ENCODE peak calls at places on chromosomes 5 and 9, in six cellular contexts. G, C, Z, I, V and Q are unnamed samples.

GRCh38 chr9:78606011-78606410 is 309.1 kb downstream of the PSAT1 start:
- DNase-seq in Z (peak), I (no peak), C (no peak), V (no peak), G (no peak), Q (no peak)

GRCh38 chr5:3546028-3546427 is 49.6 kb upstream of the IRX1 start:
- DNase-seq in G (no peak), C (no peak), V (no peak), I (no peak), Z (no peak), Q (no peak)

GRCh38 chr5:133086366-133086875 is 34.6 kb downstream of the HSPA4 start:
- DNase-seq in I (no peak), G (no peak), V (no peak), C (no peak), Z (no peak), Q (no peak)

GRCh38 chr9:20406344-20406743 is 216.0 kb downstream of the MLLT3 start:
- DNase-seq in I (no peak), V (no peak), C (no peak), Z (no peak), G (no peak), Q (no peak)

GRCh38 chr9:136539427-136540412 is 6.1 kb downstream of the NOTCH1 start:
- DNase-seq in Z (no peak), G (peak), V (peak), I (no peak), C (no peak), Q (peak)

GRCh38 chr5:62307364-62307689 is 1.3 kb downstream of the KIF2A start:
- DNase-seq in V (no peak), Z (no peak), I (no peak), G (no peak), C (no peak), Q (no peak)

GRCh38 chr9:130287736-130288135 is 22.2 kb downstream of the HMCN2 start:
- DNase-seq in C (no peak), Z (no peak), I (no peak), V (no peak), G (no peak), Q (no peak)

GRCh38 chr9:122176916-122177315 is 17.2 kb downstream of the MORN5 start:
- DNase-seq in C (no peak), V (no peak), I (no peak), G (peak), Z (no peak), Q (no peak)

GRCh38 chr5:174505621-174506020 is 218.8 kb upstream of the MSX2 start:
- DNase-seq in I (no peak), V (no peak), G (no peak), Z (peak), C (no peak), Q (no peak)

DNA sequence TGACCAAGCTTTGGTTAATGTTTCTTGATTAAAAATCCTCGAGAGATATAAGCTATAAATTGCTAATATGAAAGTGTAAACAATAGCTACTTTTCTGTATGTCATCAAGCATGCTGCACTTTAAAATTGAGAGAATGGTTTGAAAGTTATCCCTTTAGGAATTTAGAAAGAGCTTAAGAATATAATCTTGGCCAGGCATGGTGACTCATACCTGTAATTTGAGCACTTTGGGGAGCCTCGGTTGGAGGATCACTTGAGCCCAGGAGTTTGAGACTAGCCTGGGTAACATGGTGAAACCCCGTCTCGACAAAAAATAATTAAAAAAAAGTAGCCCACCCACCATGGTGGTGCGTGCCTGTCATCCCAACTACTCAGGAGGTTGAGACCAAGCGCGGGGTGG is 12.2 kb upstream of the MROH2B start:
- DNase-seq in C (no peak), Z (peak), G (no peak), V (no peak), I (no peak), Q (no peak)
- H2BK15ac ChIP-seq in C (no peak), Z (no peak), G (no peak), V (no peak), I (no peak), Q (no peak)

DNA sequence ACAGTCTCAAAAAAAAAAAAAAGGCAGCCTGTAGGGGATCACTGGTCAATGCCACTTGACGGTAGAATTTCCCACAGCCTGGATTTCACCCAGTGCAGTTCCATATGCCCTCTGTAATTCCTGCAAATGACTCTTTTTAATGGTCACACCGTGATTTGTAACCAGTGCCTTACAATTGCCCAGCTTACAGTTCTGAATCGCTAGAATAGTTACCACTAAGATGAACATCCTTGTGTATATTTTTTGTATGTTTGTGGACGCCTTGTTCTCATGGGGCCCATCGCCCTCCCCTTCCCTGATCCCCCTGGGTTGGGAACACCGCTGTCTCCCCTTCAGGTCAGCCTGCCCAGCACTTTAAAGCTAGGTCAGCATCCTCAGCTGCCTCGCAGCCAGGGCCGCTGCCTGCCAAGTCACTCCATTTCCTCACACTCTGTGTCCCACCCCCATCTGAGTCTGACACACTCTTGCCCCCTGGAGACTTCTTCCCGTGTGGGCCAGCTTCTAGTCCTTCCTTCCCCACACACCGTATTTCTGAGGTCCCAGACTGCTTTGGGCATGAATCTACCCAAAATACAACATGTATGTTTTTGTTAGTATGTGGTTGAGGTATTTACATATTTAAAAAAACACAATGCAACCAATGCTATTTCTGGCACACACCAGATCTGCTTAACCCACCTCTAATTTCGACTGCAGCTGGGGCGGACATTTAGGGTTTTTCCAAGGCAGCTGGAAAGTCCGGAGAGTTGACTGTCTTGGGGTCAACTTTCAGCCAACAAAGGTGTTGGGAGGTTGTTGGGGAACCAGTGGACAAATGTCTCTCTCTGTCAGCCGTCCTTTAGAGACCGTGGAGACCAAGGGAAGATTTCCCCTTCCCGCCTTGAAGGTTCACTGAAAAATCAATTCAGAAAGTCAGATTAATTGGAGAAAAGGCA is 120.5 kb upstream of the NEK6 start:
- DNase-seq in C (no peak), I (no peak), V (no peak), G (no peak), Z (peak), Q (no peak)
- H2BK120ac ChIP-seq in C (no peak), I (no peak), V (no peak), G (no peak), Z (no peak), Q (no peak)

DNA sequence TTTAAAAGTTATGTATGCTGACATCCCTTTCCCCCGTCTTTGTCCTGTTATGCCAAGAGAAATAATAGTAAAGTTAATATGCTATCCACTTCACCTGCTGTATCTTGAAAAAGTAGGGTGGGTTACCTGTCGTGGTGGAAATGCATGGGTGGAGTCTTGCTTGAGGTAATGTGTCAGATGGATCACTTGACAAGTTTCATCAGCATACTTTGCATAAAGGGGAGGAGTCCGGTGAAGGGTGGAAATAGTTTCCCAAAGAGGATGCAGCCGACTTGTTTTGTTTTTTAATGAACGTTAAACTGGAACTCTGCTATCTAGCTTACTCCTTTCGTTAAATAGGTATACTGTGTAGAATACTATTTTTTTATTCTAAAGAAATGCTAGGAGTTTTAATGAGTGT is 9.0 kb upstream of the DMRT3 start:
- DNase-seq in G (peak), Z (no peak), I (no peak), C (no peak), V (peak), Q (no peak)
- H2BK15ac ChIP-seq in G (no peak), Z (no peak), I (no peak), C (no peak), V (no peak), Q (no peak)

GRCh38 chr9:14515564-14516198 is 177.6 kb downstream of the ZDHHC21 start:
- DNase-seq in V (peak), G (peak), C (no peak), Z (no peak), I (peak), Q (no peak)
- H2BK120ac ChIP-seq in V (no peak), G (no peak), C (no peak), Z (no peak), I (no peak), Q (no peak)

DNA sequence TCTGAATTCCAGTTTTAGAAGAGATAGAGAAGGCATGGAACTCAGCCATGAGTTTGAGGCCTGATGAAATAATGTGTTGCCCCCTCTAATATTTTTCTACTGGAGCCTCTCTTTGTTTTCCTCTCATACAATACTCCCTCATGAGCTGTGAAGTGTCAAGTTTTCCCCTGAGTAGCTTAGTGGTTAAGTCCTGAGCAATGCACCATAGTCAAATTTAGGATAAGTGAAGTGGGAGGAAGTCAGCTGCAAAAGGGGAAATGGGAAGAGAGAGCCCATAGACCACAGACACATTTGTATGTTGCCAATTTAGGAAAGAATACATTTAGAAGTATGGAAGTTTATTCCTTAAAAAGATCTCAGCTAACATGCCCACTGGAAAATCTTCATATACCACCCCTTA is 171.5 kb upstream of the NREP start:
- DNase-seq in C (no peak), Z (no peak), G (no peak), V (no peak), I (no peak), Q (no peak)
- H2BK15ac ChIP-seq in C (no peak), Z (no peak), G (no peak), V (no peak), I (no peak), Q (no peak)

DNA sequence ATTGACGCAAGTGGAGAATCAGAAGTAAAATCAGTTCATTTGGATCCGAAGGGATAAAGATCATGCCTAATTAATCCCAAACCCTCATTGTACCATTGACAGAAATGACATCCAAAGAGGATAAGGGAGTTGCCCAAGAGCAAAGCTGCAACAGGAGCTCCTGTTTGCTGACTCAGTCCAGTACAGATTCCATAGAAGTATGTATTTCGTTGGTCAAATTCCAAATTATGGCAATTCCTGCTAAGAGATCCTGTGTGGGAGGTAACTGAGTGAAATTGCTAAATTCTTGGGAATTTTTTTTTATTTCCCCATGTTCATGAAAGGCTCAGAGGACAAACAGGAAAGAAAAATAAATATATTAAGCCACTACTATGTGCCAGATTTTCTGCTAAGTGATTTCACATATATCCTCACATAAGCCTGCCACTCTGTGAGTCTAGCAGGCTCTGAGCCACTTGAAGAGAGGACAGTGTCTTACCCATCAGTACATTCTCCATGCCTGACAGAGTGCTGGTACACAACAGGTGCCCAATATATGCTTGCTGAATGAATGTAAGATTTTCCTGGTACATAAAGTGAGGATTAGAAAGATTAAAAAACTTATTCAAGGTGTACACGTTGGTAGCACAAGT is 132.7 kb downstream of the GLIS3 start:
- DNase-seq in C (no peak), I (no peak), V (no peak), Z (peak), G (no peak), Q (no peak)
- H2BK120ac ChIP-seq in C (no peak), I (no peak), V (no peak), Z (peak), G (no peak), Q (no peak)

GRCh38 chr5:72005676-72006075 is 101.6 kb upstream of the MAP1B start:
- DNase-seq in Z (no peak), C (no peak), V (no peak), I (no peak), G (no peak), Q (no peak)
- H2BK15ac ChIP-seq in Z (no peak), C (no peak), V (no peak), I (no peak), G (no peak), Q (no peak)

GRCh38 chr5:126369995-126370731 is 53.0 kb upstream of the GRAMD2B start:
- DNase-seq in V (peak), G (no peak), I (no peak), C (no peak), Z (peak), Q (peak)
- H2BK120ac ChIP-seq in V (no peak), G (no peak), I (no peak), C (no peak), Z (peak), Q (no peak)

GRCh38 chr5:158686240-158686639 is 413.5 kb downstream of the EBF1 start:
- DNase-seq in V (no peak), I (no peak), Z (no peak), C (no peak), G (no peak), Q (no peak)
- H2BK15ac ChIP-seq in V (no peak), I (no peak), Z (no peak), C (no peak), G (no peak), Q (no peak)